ENCODE peak calls at places on chromosomes 3 and 15, in seven cellular contexts. J, A, G, H, T, V and W are unnamed samples.

GRCh38 chr3:194686816-194687637 is 1.3 kb downstream of the FAM43A start:
- DNase-seq in H (peak), J (peak), T (no peak), A (peak), V (peak), G (peak), W (no peak)

GRCh38 chr3:146117406-146118285 is 43.3 kb downstream of the PLOD2 start:
- DNase-seq in V (no peak), J (no peak), A (no peak), G (no peak), T (no peak), H (no peak), W (peak)

GRCh38 chr15:68382286-68383007 is 49.5 kb downstream of the ITGA11 start:
- DNase-seq in G (no peak), T (no peak), J (peak), H (peak), A (no peak), V (peak), W (no peak)

GRCh38 chr3:120348065-120348980 is 831 bp downstream of the LRRC58 start:
- DNase-seq in H (peak), A (no peak), G (peak), V (no peak), J (peak), T (peak), W (no peak)

GRCh38 chr15:49438970-49439631 is 16.1 kb downstream of the FGF7 start:
- DNase-seq in J (peak), H (peak), T (no peak), G (no peak), V (no peak), A (peak), W (no peak)

GRCh38 chr3:100781311-100781710 is 72.0 kb downstream of the TFG start:
- DNase-seq in J (no peak), G (no peak), H (no peak), V (no peak), T (no peak), A (no peak), W (no peak)

GRCh38 chr3:34449305-34449704 is 650.9 kb downstream of the PDCD6IP start:
- DNase-seq in H (no peak), V (no peak), J (no peak), G (no peak), T (no peak), A (no peak), W (no peak)

GRCh38 chr3:176930942-176931341 is 266.3 kb downstream of the TBL1XR1 start:
- DNase-seq in H (no peak), A (no peak), G (no peak), V (no peak), T (no peak), J (no peak), W (no peak)

GRCh38 chr3:151796105-151796705 is 17.7 kb upstream of the AADAC start:
- DNase-seq in J (no peak), T (no peak), G (no peak), A (no peak), V (no peak), H (no peak), W (no peak)

GRCh38 chr3:17850448-17850847 is 108.0 kb upstream of the TBC1D5 start:
- DNase-seq in J (no peak), V (no peak), A (no peak), G (no peak), H (no peak), T (no peak), W (peak)

GRCh38 chr3:57646723-57647122 is 46.2 kb downstream of the DENND6A start:
- DNase-seq in G (no peak), H (peak), A (no peak), V (no peak), T (no peak), J (no peak), W (no peak)

GRCh38 chr15:101718896-101719295 is 5.4 kb downstream of the TARS3 start:
- DNase-seq in H (no peak), A (no peak), J (no peak), G (no peak), T (no peak), V (no peak), W (no peak)